ENCODE peak calls at places on chromosomes 13 and 19, in seven cellular contexts. B, D, G, I, S, U and A are unnamed samples.
A peak's percentile ranks its signal among the peaks of the same experiment; 100 is the strongest.

GRCh38 chr19:47013041-47013517 is 6.6 kb upstream of the NPAS1 start:
- DNase-seq in S (peak; percentile 54), B (peak; percentile 79), I (no peak), G (peak; percentile 72), D (peak; percentile 75), U (peak; percentile 51), A (peak; percentile 85)

GRCh38 chr13:83048419-83048818 is 833.9 kb downstream of the SLITRK1 start:
- DNase-seq in U (no peak), G (no peak), B (no peak), I (no peak), S (no peak), D (peak; percentile 16), A (no peak)

GRCh38 chr13:44024496-44025155 is 144.9 kb downstream of the LACC1 start:
- DNase-seq in S (no peak), U (no peak), D (no peak), B (no peak), I (no peak), G (no peak), A (no peak)

GRCh38 chr13:114035583-114036501 is 62.0 kb upstream of the C13orf46 start:
- DNase-seq in G (no peak), D (no peak), S (no peak), B (no peak), I (no peak), U (no peak), A (no peak)

GRCh38 chr19:10353793-10354391 is 14.5 kb upstream of the ICAM3 start:
- DNase-seq in I (peak; percentile 29), G (no peak), S (no peak), U (peak; percentile 46), B (no peak), D (peak; percentile 52), A (peak; percentile 17)

GRCh38 chr13:44660050-44660449 is 83.9 kb upstream of the TSC22D1 start:
- DNase-seq in S (no peak), G (no peak), B (no peak), U (no peak), D (peak; percentile 7), I (no peak), A (no peak)

GRCh38 chr13:25375727-25376358 is 4.1 kb downstream of the ATP8A2 start:
- DNase-seq in U (no peak), B (no peak), I (peak; percentile 5), D (peak; percentile 56), G (peak; percentile 40), S (no peak), A (peak; percentile 71)

GRCh38 chr19:15200575-15201364 is at the start of gene NOTCH3:
- DNase-seq in D (no peak), G (no peak), S (no peak), B (no peak), U (no peak), I (no peak), A (peak; percentile 53)

GRCh38 chr13:74128171-74128767 is 5.9 kb downstream of the KLF12 start:
- DNase-seq in S (no peak), G (no peak), B (no peak), I (no peak), U (peak; percentile 19), D (peak; percentile 80), A (no peak)

GRCh38 chr19:676343-677105 is at the start of gene FSTL3:
- DNase-seq in S (no peak), D (peak; percentile 40), G (no peak), U (no peak), I (no peak), B (no peak), A (no peak)

GRCh38 chr13:66069570-66069969 is 1160.6 kb downstream of the PCDH9 start:
- DNase-seq in U (no peak), B (no peak), I (no peak), G (no peak), S (no peak), D (peak; percentile 8), A (no peak)

GRCh38 chr13:33676700-33677048 is 141.3 kb upstream of the RFC3 start:
- DNase-seq in G (peak; percentile 79), I (no peak), D (peak; percentile 61), U (no peak), S (peak; percentile 9), B (no peak), A (no peak)

GRCh38 chr13:45564108-45564507 is 51.4 kb downstream of the ERICH6B start:
- DNase-seq in B (no peak), G (no peak), S (no peak), I (no peak), U (no peak), D (peak; percentile 59), A (no peak)

GRCh38 chr19:18063463-18063862 is 23.3 kb downstream of the IL12RB1 start:
- DNase-seq in B (no peak), S (no peak), U (no peak), G (no peak), D (peak; percentile 58), I (peak; percentile 25), A (no peak)

GRCh38 chr19:46932346-46932745 is 71.5 kb downstream of the ARHGAP35 start:
- DNase-seq in U (no peak), B (no peak), I (no peak), S (no peak), D (peak; percentile 72), G (no peak), A (no peak)

GRCh38 chr13:65836066-65836465 is 1394.1 kb downstream of the PCDH9 start:
- DNase-seq in S (no peak), G (peak; percentile 56), D (no peak), B (no peak), U (no peak), I (no peak), A (no peak)

GRCh38 chr19:19538077-19538764 is at the start of gene CILP2:
- DNase-seq in G (peak; percentile 72), B (peak; percentile 67), D (peak; percentile 42), U (no peak), S (no peak), I (peak; percentile 36), A (peak; percentile 83)

GRCh38 chr19:45676851-45677263 is 8.8 kb downstream of the GIPR start:
- DNase-seq in I (peak; percentile 47), D (no peak), G (peak; percentile 61), B (no peak), S (peak; percentile 22), U (no peak), A (peak; percentile 56)

GRCh38 chr19:58196911-58197616 is 14.2 kb downstream of the ZNF274 start:
- DNase-seq in I (no peak), S (no peak), G (no peak), U (no peak), D (peak; percentile 62), B (no peak), A (no peak)

GRCh38 chr13:22717036-22717435 is 463.7 kb upstream of the SGCG start:
- DNase-seq in S (no peak), G (no peak), U (no peak), D (no peak), B (no peak), I (no peak), A (no peak)

GRCh38 chr19:33963514-33963913 is 166.8 kb downstream of the KCTD15 start:
- DNase-seq in D (no peak), G (no peak), S (no peak), I (no peak), B (no peak), U (no peak), A (no peak)

GRCh38 chr13:37179646-37180045 is 74.2 kb upstream of the CSNK1A1L start:
- DNase-seq in D (peak; percentile 17), I (no peak), B (no peak), S (no peak), G (no peak), U (no peak), A (no peak)

GRCh38 chr13:76798037-76798436 is 88.2 kb downstream of the KCTD12 start:
- DNase-seq in G (peak; percentile 83), B (no peak), U (no peak), S (no peak), I (no peak), D (peak; percentile 12), A (no peak)

GRCh38 chr19:14449321-14449720 is 16.2 kb downstream of the PKN1 start:
- DNase-seq in U (no peak), D (peak; percentile 38), B (no peak), G (no peak), I (no peak), S (no peak), A (no peak)

GRCh38 chr13:44627441-44627840 is 51.3 kb upstream of the TSC22D1 start:
- DNase-seq in D (peak; percentile 34), S (no peak), I (no peak), U (no peak), G (no peak), B (no peak), A (no peak)

GRCh38 chr19:14580623-14581237 is 2.2 kb upstream of the CLEC17A start:
- DNase-seq in S (no peak), U (peak; percentile 50), G (no peak), B (no peak), D (peak; percentile 16), I (no peak), A (no peak)

GRCh38 chr13:65095118-65095517 is 2135.0 kb downstream of the PCDH9 start:
- DNase-seq in G (no peak), D (no peak), I (no peak), U (no peak), S (no peak), B (no peak), A (no peak)

GRCh38 chr13:36447501-36447900 is 15.2 kb downstream of the CCNA1 start:
- DNase-seq in S (no peak), I (no peak), U (no peak), D (no peak), G (no peak), B (no peak), A (no peak)

GRCh38 chr19:47239610-47240296 is 8.8 kb upstream of the BBC3 start:
- DNase-seq in I (peak; percentile 67), G (peak; percentile 79), U (no peak), B (peak; percentile 89), S (peak; percentile 52), D (peak; percentile 61), A (peak; percentile 63)